ENCODE peak calls at places on chromosome 10, in eight cellular contexts. One of them, this sample, is unnamed.

GRCh38 chr10:70324951-70325781 is 41.4 kb upstream of the NPFFR1 start:
- DNase-seq in A673: no peak
- DNase-seq in lower leg skin: peak
- DNase-seq in transverse colon: no peak
- DNase-seq in epithelial cell of esophagus: peak
- DNase-seq in lower lobe of right lung: no peak
- DNase-seq in upper lobe of right lung: no peak
- DNase-seq in cardiac fibroblast: no peak
- DNase-seq in this sample: no peak

GRCh38 chr10:24383681-24384106 is 174.8 kb downstream of the KIAA1217 start:
- DNase-seq in lower lobe of right lung: peak
- DNase-seq in epithelial cell of esophagus: peak
- DNase-seq in lower leg skin: peak
- DNase-seq in upper lobe of right lung: peak
- DNase-seq in transverse colon: peak
- DNase-seq in cardiac fibroblast: peak
- DNase-seq in A673: peak
- DNase-seq in this sample: peak

GRCh38 chr10:85946713-85947326 is 419.8 kb downstream of the GRID1 start:
- DNase-seq in lower leg skin: no peak
- DNase-seq in epithelial cell of esophagus: no peak
- DNase-seq in upper lobe of right lung: no peak
- DNase-seq in A673: no peak
- DNase-seq in lower lobe of right lung: no peak
- DNase-seq in cardiac fibroblast: no peak
- DNase-seq in transverse colon: no peak
- DNase-seq in this sample: no peak

GRCh38 chr10:50556238-50557120 is 67.3 kb downstream of the SGMS1 start:
- DNase-seq in A673: no peak
- DNase-seq in lower leg skin: no peak
- DNase-seq in cardiac fibroblast: no peak
- DNase-seq in epithelial cell of esophagus: no peak
- DNase-seq in transverse colon: no peak
- DNase-seq in upper lobe of right lung: no peak
- DNase-seq in lower lobe of right lung: no peak
- DNase-seq in this sample: no peak

GRCh38 chr10:101660268-101660667 is 34.7 kb downstream of the FBXW4 start:
- DNase-seq in cardiac fibroblast: no peak
- DNase-seq in upper lobe of right lung: no peak
- DNase-seq in lower leg skin: no peak
- DNase-seq in transverse colon: no peak
- DNase-seq in epithelial cell of esophagus: no peak
- DNase-seq in lower lobe of right lung: no peak
- DNase-seq in A673: no peak
- DNase-seq in this sample: no peak

GRCh38 chr10:100346351-100346764 is 675 bp upstream of the SCD start:
- DNase-seq in epithelial cell of esophagus: peak
- DNase-seq in upper lobe of right lung: peak
- DNase-seq in lower leg skin: no peak
- DNase-seq in A673: peak
- DNase-seq in transverse colon: peak
- DNase-seq in cardiac fibroblast: peak
- DNase-seq in lower lobe of right lung: peak
- DNase-seq in this sample: peak

GRCh38 chr10:62651341-62651740 is 153.2 kb upstream of the ADO start:
- DNase-seq in A673: no peak
- DNase-seq in lower lobe of right lung: no peak
- DNase-seq in transverse colon: no peak
- DNase-seq in upper lobe of right lung: no peak
- DNase-seq in cardiac fibroblast: no peak
- DNase-seq in epithelial cell of esophagus: no peak
- DNase-seq in lower leg skin: no peak
- DNase-seq in this sample: no peak

GRCh38 chr10:100670828-100671479 is 74.4 kb upstream of the PAX2 start:
- DNase-seq in lower lobe of right lung: peak
- DNase-seq in cardiac fibroblast: peak
- DNase-seq in upper lobe of right lung: peak
- DNase-seq in epithelial cell of esophagus: no peak
- DNase-seq in lower leg skin: no peak
- DNase-seq in A673: no peak
- DNase-seq in transverse colon: peak
- DNase-seq in this sample: no peak

GRCh38 chr10:3977761-3978160 is 192.8 kb upstream of the KLF6 start:
- DNase-seq in upper lobe of right lung: no peak
- DNase-seq in transverse colon: no peak
- DNase-seq in A673: no peak
- DNase-seq in cardiac fibroblast: no peak
- DNase-seq in lower leg skin: no peak
- DNase-seq in lower lobe of right lung: no peak
- DNase-seq in epithelial cell of esophagus: no peak
- DNase-seq in this sample: no peak

GRCh38 chr10:47044741-47045140 is 133.5 kb downstream of the PTPN20 start:
- DNase-seq in transverse colon: no peak
- DNase-seq in cardiac fibroblast: no peak
- DNase-seq in lower lobe of right lung: peak
- DNase-seq in upper lobe of right lung: peak
- DNase-seq in epithelial cell of esophagus: no peak
- DNase-seq in A673: no peak
- DNase-seq in lower leg skin: no peak
- DNase-seq in this sample: no peak

GRCh38 chr10:20276127-20276979 is 460.1 kb downstream of the PLXDC2 start:
- DNase-seq in cardiac fibroblast: no peak
- DNase-seq in lower lobe of right lung: no peak
- DNase-seq in epithelial cell of esophagus: peak
- DNase-seq in transverse colon: no peak
- DNase-seq in A673: peak
- DNase-seq in lower leg skin: no peak
- DNase-seq in upper lobe of right lung: no peak
- DNase-seq in this sample: no peak

GRCh38 chr10:32171213-32171612 is 115.0 kb upstream of the KIF5B start:
- DNase-seq in cardiac fibroblast: no peak
- DNase-seq in lower lobe of right lung: no peak
- DNase-seq in lower leg skin: no peak
- DNase-seq in epithelial cell of esophagus: peak
- DNase-seq in A673: no peak
- DNase-seq in upper lobe of right lung: no peak
- DNase-seq in transverse colon: peak
- DNase-seq in this sample: no peak

GRCh38 chr10:101560293-101561067 is 27.6 kb downstream of the POLL start:
- DNase-seq in upper lobe of right lung: no peak
- DNase-seq in lower lobe of right lung: no peak
- DNase-seq in A673: no peak
- DNase-seq in epithelial cell of esophagus: no peak
- DNase-seq in lower leg skin: no peak
- DNase-seq in transverse colon: no peak
- DNase-seq in cardiac fibroblast: no peak
- DNase-seq in this sample: no peak

GRCh38 chr10:10824611-10825148 is 193.0 kb upstream of the CELF2 start:
- DNase-seq in A673: no peak
- DNase-seq in lower leg skin: peak
- DNase-seq in transverse colon: peak
- DNase-seq in lower lobe of right lung: no peak
- DNase-seq in upper lobe of right lung: no peak
- DNase-seq in epithelial cell of esophagus: no peak
- DNase-seq in cardiac fibroblast: peak
- DNase-seq in this sample: peak

GRCh38 chr10:110547139-110547761 is 20.2 kb upstream of the SMC3 start:
- DNase-seq in A673: peak
- DNase-seq in cardiac fibroblast: peak
- DNase-seq in lower leg skin: no peak
- DNase-seq in lower lobe of right lung: no peak
- DNase-seq in transverse colon: no peak
- DNase-seq in upper lobe of right lung: no peak
- DNase-seq in epithelial cell of esophagus: peak
- DNase-seq in this sample: no peak

GRCh38 chr10:7593068-7593467 is 73.7 kb downstream of the ITIH5 start:
- DNase-seq in cardiac fibroblast: no peak
- DNase-seq in epithelial cell of esophagus: no peak
- DNase-seq in A673: no peak
- DNase-seq in lower leg skin: no peak
- DNase-seq in upper lobe of right lung: no peak
- DNase-seq in transverse colon: peak
- DNase-seq in lower lobe of right lung: no peak
- DNase-seq in this sample: no peak

GRCh38 chr10:72162978-72163377 is 52.8 kb upstream of the ANAPC16 start:
- DNase-seq in upper lobe of right lung: no peak
- DNase-seq in cardiac fibroblast: peak
- DNase-seq in lower lobe of right lung: no peak
- DNase-seq in transverse colon: no peak
- DNase-seq in A673: peak
- DNase-seq in epithelial cell of esophagus: peak
- DNase-seq in lower leg skin: no peak
- DNase-seq in this sample: no peak

GRCh38 chr10:4213441-4213840 is 428.4 kb upstream of the KLF6 start:
- DNase-seq in lower leg skin: no peak
- DNase-seq in transverse colon: no peak
- DNase-seq in cardiac fibroblast: no peak
- DNase-seq in epithelial cell of esophagus: peak
- DNase-seq in A673: no peak
- DNase-seq in upper lobe of right lung: no peak
- DNase-seq in lower lobe of right lung: no peak
- DNase-seq in this sample: no peak

GRCh38 chr10:106560925-106561640 is 603.4 kb downstream of the SORCS1 start:
- DNase-seq in lower leg skin: no peak
- DNase-seq in lower lobe of right lung: no peak
- DNase-seq in A673: peak
- DNase-seq in epithelial cell of esophagus: peak
- DNase-seq in cardiac fibroblast: peak
- DNase-seq in upper lobe of right lung: no peak
- DNase-seq in transverse colon: no peak
- DNase-seq in this sample: peak

GRCh38 chr10:114615600-114616007 is 42.5 kb downstream of the ABLIM1 start:
- DNase-seq in lower leg skin: no peak
- DNase-seq in transverse colon: no peak
- DNase-seq in cardiac fibroblast: no peak
- DNase-seq in upper lobe of right lung: no peak
- DNase-seq in lower lobe of right lung: no peak
- DNase-seq in epithelial cell of esophagus: peak
- DNase-seq in A673: no peak
- DNase-seq in this sample: no peak

DNA sequence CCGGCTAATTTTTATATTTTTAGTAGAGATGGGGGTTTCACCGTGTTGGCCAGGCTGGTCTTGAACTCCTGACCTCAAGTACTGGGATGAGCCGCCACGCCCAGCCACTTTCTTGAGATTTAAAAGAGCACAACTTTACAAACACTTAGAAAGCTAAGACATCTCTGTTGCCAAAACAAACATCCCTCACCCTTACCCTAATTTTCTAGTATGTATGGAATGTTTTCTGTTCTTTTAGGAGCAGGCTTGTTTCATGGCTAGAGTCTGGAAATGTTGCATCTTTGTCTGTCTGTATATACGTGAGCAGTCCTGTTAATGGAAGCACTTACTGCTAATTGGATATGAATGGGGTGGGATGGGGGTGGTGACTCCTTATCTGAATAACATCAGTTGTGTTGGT is 2.9 kb downstream of the OLAH start:
- DNase-seq in lower leg skin: no peak
- DNase-seq in cardiac fibroblast: peak
- DNase-seq in epithelial cell of esophagus: no peak
- DNase-seq in transverse colon: no peak
- DNase-seq in A673: no peak
- DNase-seq in upper lobe of right lung: no peak
- DNase-seq in lower lobe of right lung: no peak
- DNase-seq in this sample: peak
- H3K4me3 ChIP-seq in lower leg skin: no peak
- H3K4me3 ChIP-seq in cardiac fibroblast: no peak
- H3K4me3 ChIP-seq in epithelial cell of esophagus: no peak
- H3K4me3 ChIP-seq in transverse colon: no peak
- H3K4me3 ChIP-seq in A673: no peak
- H3K4me3 ChIP-seq in upper lobe of right lung: no peak
- H3K4me3 ChIP-seq in lower lobe of right lung: no peak
- H3K4me3 ChIP-seq in this sample: no peak

GRCh38 chr10:116001976-116002375 is 271.0 kb downstream of the GFRA1 start:
- DNase-seq in cardiac fibroblast: no peak
- DNase-seq in lower leg skin: no peak
- DNase-seq in epithelial cell of esophagus: no peak
- DNase-seq in transverse colon: no peak
- DNase-seq in A673: no peak
- DNase-seq in upper lobe of right lung: no peak
- DNase-seq in lower lobe of right lung: no peak
- DNase-seq in this sample: no peak
- H3K4me3 ChIP-seq in cardiac fibroblast: no peak
- H3K4me3 ChIP-seq in lower leg skin: no peak
- H3K4me3 ChIP-seq in epithelial cell of esophagus: no peak
- H3K4me3 ChIP-seq in transverse colon: no peak
- H3K4me3 ChIP-seq in A673: no peak
- H3K4me3 ChIP-seq in upper lobe of right lung: no peak
- H3K4me3 ChIP-seq in lower lobe of right lung: no peak
- H3K4me3 ChIP-seq in this sample: no peak

GRCh38 chr10:12795723-12796122 is 205.8 kb downstream of the CCDC3 start:
- DNase-seq in transverse colon: no peak
- DNase-seq in lower leg skin: no peak
- DNase-seq in epithelial cell of esophagus: no peak
- DNase-seq in upper lobe of right lung: no peak
- DNase-seq in cardiac fibroblast: no peak
- DNase-seq in A673: no peak
- DNase-seq in lower lobe of right lung: no peak
- DNase-seq in this sample: no peak
- H3K4me3 ChIP-seq in transverse colon: no peak
- H3K4me3 ChIP-seq in lower leg skin: no peak
- H3K4me3 ChIP-seq in epithelial cell of esophagus: no peak
- H3K4me3 ChIP-seq in upper lobe of right lung: no peak
- H3K4me3 ChIP-seq in cardiac fibroblast: no peak
- H3K4me3 ChIP-seq in A673: no peak
- H3K4me3 ChIP-seq in lower lobe of right lung: no peak
- H3K4me3 ChIP-seq in this sample: no peak

DNA sequence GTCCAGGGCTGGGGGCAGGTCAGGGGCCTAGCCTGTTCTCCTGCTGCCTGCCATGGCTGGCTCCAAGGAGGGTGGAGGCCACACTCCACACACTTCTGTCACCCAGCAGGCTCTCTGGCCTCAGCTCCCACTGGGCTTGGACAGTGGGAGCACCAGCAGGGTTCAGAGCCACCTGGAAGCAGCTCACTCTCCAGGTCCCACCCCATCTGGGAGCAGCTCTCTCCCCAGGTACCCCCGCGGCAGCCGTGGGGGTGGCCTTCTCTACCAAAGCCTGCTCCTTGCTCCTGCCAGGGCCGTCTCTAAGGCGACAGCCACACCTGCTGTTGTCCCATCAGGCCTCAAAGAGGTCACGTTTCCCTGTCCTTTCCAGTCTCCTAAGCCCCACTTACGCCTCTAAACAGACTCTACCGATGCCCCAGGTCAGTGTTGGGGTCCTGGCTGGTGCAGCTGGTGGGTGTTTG is 142.5 kb upstream of the RET start:
- DNase-seq in transverse colon: no peak
- DNase-seq in A673: no peak
- DNase-seq in cardiac fibroblast: no peak
- DNase-seq in epithelial cell of esophagus: no peak
- DNase-seq in upper lobe of right lung: no peak
- DNase-seq in lower lobe of right lung: no peak
- DNase-seq in lower leg skin: no peak
- DNase-seq in this sample: no peak
- H3K4me3 ChIP-seq in transverse colon: no peak
- H3K4me3 ChIP-seq in A673: no peak
- H3K4me3 ChIP-seq in cardiac fibroblast: no peak
- H3K4me3 ChIP-seq in epithelial cell of esophagus: no peak
- H3K4me3 ChIP-seq in upper lobe of right lung: no peak
- H3K4me3 ChIP-seq in lower lobe of right lung: no peak
- H3K4me3 ChIP-seq in lower leg skin: no peak
- H3K4me3 ChIP-seq in this sample: no peak

This sample was measured in skeletal muscle cell.